ENCODE peak calls at places on chromosomes 5 and 9, in seven cellular contexts. One of them, this sample, is unnamed.

GRCh38 chr9:81489048-81489447 is 200.3 kb downstream of the TLE1 start:
- DNase-seq in endothelial cell: no peak
- DNase-seq in Right ventricle myocardium inferior: no peak
- DNase-seq in IMR-90: peak
- DNase-seq in dorsolateral prefrontal cortex: no peak
- DNase-seq in stimulated activated CD4-positive, alpha-beta T cell treated with anti-CD3 and anti-CD28 coated beads, Interleukin-1b, Interleukin-23, amount 100 ng/mL, for 1 hour: no peak
- DNase-seq in ovary: no peak
- DNase-seq in this sample: no peak

GRCh38 chr9:129894106-129894823 is 59.0 kb downstream of the USP20 start:
- DNase-seq in dorsolateral prefrontal cortex: peak
- DNase-seq in stimulated activated CD4-positive, alpha-beta T cell treated with anti-CD3 and anti-CD28 coated beads, Interleukin-1b, Interleukin-23, amount 100 ng/mL, for 1 hour: no peak
- DNase-seq in IMR-90: no peak
- DNase-seq in Right ventricle myocardium inferior: no peak
- DNase-seq in ovary: no peak
- DNase-seq in endothelial cell: no peak
- DNase-seq in this sample: no peak

GRCh38 chr9:100112677-100113336 is 13.8 kb downstream of the INVS start:
- DNase-seq in IMR-90: no peak
- DNase-seq in ovary: no peak
- DNase-seq in stimulated activated CD4-positive, alpha-beta T cell treated with anti-CD3 and anti-CD28 coated beads, Interleukin-1b, Interleukin-23, amount 100 ng/mL, for 1 hour: no peak
- DNase-seq in Right ventricle myocardium inferior: no peak
- DNase-seq in dorsolateral prefrontal cortex: no peak
- DNase-seq in endothelial cell: no peak
- DNase-seq in this sample: no peak

GRCh38 chr5:62477801-62478200 is 65.2 kb downstream of the IPO11 start:
- DNase-seq in dorsolateral prefrontal cortex: no peak
- DNase-seq in ovary: no peak
- DNase-seq in stimulated activated CD4-positive, alpha-beta T cell treated with anti-CD3 and anti-CD28 coated beads, Interleukin-1b, Interleukin-23, amount 100 ng/mL, for 1 hour: no peak
- DNase-seq in endothelial cell: no peak
- DNase-seq in Right ventricle myocardium inferior: no peak
- DNase-seq in IMR-90: peak
- DNase-seq in this sample: peak

GRCh38 chr5:23461576-23461975 is 45.8 kb upstream of the PRDM9 start:
- DNase-seq in ovary: no peak
- DNase-seq in endothelial cell: no peak
- DNase-seq in stimulated activated CD4-positive, alpha-beta T cell treated with anti-CD3 and anti-CD28 coated beads, Interleukin-1b, Interleukin-23, amount 100 ng/mL, for 1 hour: no peak
- DNase-seq in IMR-90: no peak
- DNase-seq in dorsolateral prefrontal cortex: no peak
- DNase-seq in Right ventricle myocardium inferior: no peak
- DNase-seq in this sample: no peak

GRCh38 chr9:98833090-98833956 is 25.9 kb downstream of the GALNT12 start:
- DNase-seq in endothelial cell: no peak
- DNase-seq in stimulated activated CD4-positive, alpha-beta T cell treated with anti-CD3 and anti-CD28 coated beads, Interleukin-1b, Interleukin-23, amount 100 ng/mL, for 1 hour: no peak
- DNase-seq in Right ventricle myocardium inferior: no peak
- DNase-seq in IMR-90: no peak
- DNase-seq in ovary: no peak
- DNase-seq in dorsolateral prefrontal cortex: no peak
- DNase-seq in this sample: peak

GRCh38 chr9:21030389-21031035 is 928 bp downstream of the HACD4 start:
- DNase-seq in stimulated activated CD4-positive, alpha-beta T cell treated with anti-CD3 and anti-CD28 coated beads, Interleukin-1b, Interleukin-23, amount 100 ng/mL, for 1 hour: no peak
- DNase-seq in endothelial cell: no peak
- DNase-seq in Right ventricle myocardium inferior: no peak
- DNase-seq in ovary: no peak
- DNase-seq in IMR-90: peak
- DNase-seq in dorsolateral prefrontal cortex: no peak
- DNase-seq in this sample: peak

GRCh38 chr5:112691758-112692157 is 45.9 kb upstream of the APC start:
- DNase-seq in dorsolateral prefrontal cortex: no peak
- DNase-seq in endothelial cell: peak
- DNase-seq in Right ventricle myocardium inferior: no peak
- DNase-seq in ovary: no peak
- DNase-seq in IMR-90: peak
- DNase-seq in stimulated activated CD4-positive, alpha-beta T cell treated with anti-CD3 and anti-CD28 coated beads, Interleukin-1b, Interleukin-23, amount 100 ng/mL, for 1 hour: no peak
- DNase-seq in this sample: peak

GRCh38 chr5:120806132-120806531 is 342.0 kb downstream of the PRR16 start:
- DNase-seq in endothelial cell: no peak
- DNase-seq in stimulated activated CD4-positive, alpha-beta T cell treated with anti-CD3 and anti-CD28 coated beads, Interleukin-1b, Interleukin-23, amount 100 ng/mL, for 1 hour: no peak
- DNase-seq in dorsolateral prefrontal cortex: no peak
- DNase-seq in Right ventricle myocardium inferior: no peak
- DNase-seq in ovary: no peak
- DNase-seq in IMR-90: peak
- DNase-seq in this sample: peak

GRCh38 chr5:103908327-103909099 is 345.9 kb upstream of the NUDT12 start:
- DNase-seq in endothelial cell: no peak
- DNase-seq in dorsolateral prefrontal cortex: no peak
- DNase-seq in Right ventricle myocardium inferior: no peak
- DNase-seq in stimulated activated CD4-positive, alpha-beta T cell treated with anti-CD3 and anti-CD28 coated beads, Interleukin-1b, Interleukin-23, amount 100 ng/mL, for 1 hour: no peak
- DNase-seq in ovary: no peak
- DNase-seq in IMR-90: no peak
- DNase-seq in this sample: no peak